ENCODE peak calls at places on chromosomes 6 and 20, in four cellular contexts. One of them, this sample, is unnamed.

GRCh38 chr20:36861875-36862801 is 13.8 kb upstream of the TLDC2 start:
- DNase-seq in heart right ventricle: peak; percentile 82
- DNase-seq in endothelial cell of umbilical vein: peak; percentile 44
- DNase-seq in H9: peak; percentile 52
- DNase-seq in this sample: peak; percentile 59

GRCh38 chr6:20365456-20365855 is 36.2 kb upstream of the E2F3 start:
- DNase-seq in H9: no peak
- DNase-seq in endothelial cell of umbilical vein: no peak
- DNase-seq in heart right ventricle: no peak
- DNase-seq in this sample: no peak

GRCh38 chr6:166512567-166512966 is 73.9 kb downstream of the RAMACL start:
- DNase-seq in endothelial cell of umbilical vein: no peak
- DNase-seq in heart right ventricle: no peak
- DNase-seq in H9: no peak
- DNase-seq in this sample: no peak

GRCh38 chr6:20377623-20378265 is 23.9 kb upstream of the E2F3 start:
- DNase-seq in heart right ventricle: no peak
- DNase-seq in H9: no peak
- DNase-seq in endothelial cell of umbilical vein: peak; percentile 88
- DNase-seq in this sample: peak; percentile 5

GRCh38 chr20:35901678-35902544 is 52.4 kb downstream of the SCAND1 start:
- DNase-seq in endothelial cell of umbilical vein: peak; percentile 65
- DNase-seq in H9: no peak
- DNase-seq in heart right ventricle: no peak
- DNase-seq in this sample: no peak

GRCh38 chr20:57751411-57751810 is 41.6 kb upstream of the PMEPA1 start:
- DNase-seq in H9: no peak
- DNase-seq in heart right ventricle: no peak
- DNase-seq in endothelial cell of umbilical vein: no peak
- DNase-seq in this sample: no peak

GRCh38 chr6:29589423-29590048 is 4.6 kb downstream of the OR2H2 start:
- DNase-seq in endothelial cell of umbilical vein: peak; percentile 57
- DNase-seq in heart right ventricle: no peak
- DNase-seq in H9: peak; percentile 49
- DNase-seq in this sample: no peak

GRCh38 chr6:5087389-5087788 is 2.2 kb downstream of the PPP1R3G start:
- DNase-seq in endothelial cell of umbilical vein: no peak
- DNase-seq in heart right ventricle: peak; percentile 44
- DNase-seq in H9: peak; percentile 53
- DNase-seq in this sample: peak; percentile 46

GRCh38 chr6:99467509-99468106 is 42.5 kb upstream of the PNISR start:
- DNase-seq in heart right ventricle: no peak
- DNase-seq in endothelial cell of umbilical vein: peak; percentile 28
- DNase-seq in H9: no peak
- DNase-seq in this sample: no peak

GRCh38 chr6:131744888-131745287 is 34.1 kb upstream of the CTAGE9 start:
- DNase-seq in endothelial cell of umbilical vein: peak; percentile 18
- DNase-seq in heart right ventricle: no peak
- DNase-seq in H9: no peak
- DNase-seq in this sample: no peak

GRCh38 chr6:122788663-122789062 is 395 bp upstream of the SMPDL3A start:
- DNase-seq in endothelial cell of umbilical vein: no peak
- DNase-seq in H9: no peak
- DNase-seq in heart right ventricle: no peak
- DNase-seq in this sample: no peak

GRCh38 chr6:122792796-122793195 is 3.7 kb downstream of the SMPDL3A start:
- DNase-seq in endothelial cell of umbilical vein: no peak
- DNase-seq in H9: no peak
- DNase-seq in heart right ventricle: no peak
- DNase-seq in this sample: no peak

GRCh38 chr6:122789862-122790739 is 1.0 kb downstream of the SMPDL3A start:
- DNase-seq in endothelial cell of umbilical vein: peak; percentile 6
- DNase-seq in H9: peak; percentile 51
- DNase-seq in heart right ventricle: peak; percentile 14
- DNase-seq in this sample: peak; percentile 25

GRCh38 chr6:122789078-122789861 is at the start of gene SMPDL3A:
- DNase-seq in heart right ventricle: peak; percentile 72
- DNase-seq in endothelial cell of umbilical vein: peak; percentile 77
- DNase-seq in H9: peak; percentile 83
- DNase-seq in this sample: peak; percentile 75

GRCh38 chr6:122790740-122791679 is 2.0 kb downstream of the SMPDL3A start:
- DNase-seq in H9: no peak
- DNase-seq in endothelial cell of umbilical vein: no peak
- DNase-seq in heart right ventricle: no peak
- DNase-seq in this sample: no peak
- H3K27ac ChIP-seq in H9: no peak overlapping the region
- H3K27ac ChIP-seq in endothelial cell of umbilical vein: no peak overlapping the region
- H3K27ac ChIP-seq in heart right ventricle: peak overlapping the region; percentile 94
- H3K27ac ChIP-seq in this sample: peak overlapping the region; percentile 92

GRCh38 chr6:150857906-150858365 is 7.6 kb upstream of the MTHFD1L start:
- DNase-seq in H9: no peak
- DNase-seq in endothelial cell of umbilical vein: no peak
- DNase-seq in heart right ventricle: no peak
- DNase-seq in this sample: no peak
- H3K27ac ChIP-seq in H9: no peak overlapping the region
- H3K27ac ChIP-seq in endothelial cell of umbilical vein: peak overlapping the region; percentile 100
- H3K27ac ChIP-seq in heart right ventricle: peak overlapping the region; percentile 1
- H3K27ac ChIP-seq in this sample: peak overlapping the region; percentile 36

GRCh38 chr6:158772851-158773371 is 46.3 kb downstream of the EZR start:
- DNase-seq in heart right ventricle: no peak
- DNase-seq in endothelial cell of umbilical vein: no peak
- DNase-seq in H9: no peak
- DNase-seq in this sample: no peak
- H3K27ac ChIP-seq in heart right ventricle: peak overlapping the region; percentile 19
- H3K27ac ChIP-seq in endothelial cell of umbilical vein: no peak overlapping the region
- H3K27ac ChIP-seq in H9: no peak overlapping the region
- H3K27ac ChIP-seq in this sample: peak overlapping the region; percentile 36

DNA sequence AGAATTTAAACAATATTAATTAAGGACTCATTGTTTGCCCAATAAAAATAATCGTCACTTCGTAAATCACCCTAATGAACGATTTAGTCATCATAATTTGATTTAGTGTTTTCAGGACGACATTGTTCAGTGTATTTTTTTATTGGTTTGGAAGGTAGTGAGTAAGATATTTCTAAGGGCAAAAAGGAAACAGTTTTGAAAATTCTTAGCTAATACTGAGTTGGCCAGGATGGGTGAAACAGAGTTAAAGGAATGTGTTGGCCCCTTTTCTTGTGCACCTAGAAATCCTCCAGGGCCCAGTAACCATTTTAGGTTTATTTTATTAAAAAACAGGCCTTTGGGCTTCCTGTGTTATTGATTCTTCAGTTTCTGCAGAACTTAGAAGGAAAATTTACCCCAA is 25.3 kb downstream of the ANKS1A start:
- DNase-seq in heart right ventricle: no peak
- DNase-seq in H9: no peak
- DNase-seq in endothelial cell of umbilical vein: peak; percentile 12
- DNase-seq in this sample: no peak
- H3K27ac ChIP-seq in heart right ventricle: no peak overlapping the region
- H3K27ac ChIP-seq in H9: no peak overlapping the region
- H3K27ac ChIP-seq in endothelial cell of umbilical vein: peak overlapping the region; percentile 20
- H3K27ac ChIP-seq in this sample: no peak overlapping the region

DNA sequence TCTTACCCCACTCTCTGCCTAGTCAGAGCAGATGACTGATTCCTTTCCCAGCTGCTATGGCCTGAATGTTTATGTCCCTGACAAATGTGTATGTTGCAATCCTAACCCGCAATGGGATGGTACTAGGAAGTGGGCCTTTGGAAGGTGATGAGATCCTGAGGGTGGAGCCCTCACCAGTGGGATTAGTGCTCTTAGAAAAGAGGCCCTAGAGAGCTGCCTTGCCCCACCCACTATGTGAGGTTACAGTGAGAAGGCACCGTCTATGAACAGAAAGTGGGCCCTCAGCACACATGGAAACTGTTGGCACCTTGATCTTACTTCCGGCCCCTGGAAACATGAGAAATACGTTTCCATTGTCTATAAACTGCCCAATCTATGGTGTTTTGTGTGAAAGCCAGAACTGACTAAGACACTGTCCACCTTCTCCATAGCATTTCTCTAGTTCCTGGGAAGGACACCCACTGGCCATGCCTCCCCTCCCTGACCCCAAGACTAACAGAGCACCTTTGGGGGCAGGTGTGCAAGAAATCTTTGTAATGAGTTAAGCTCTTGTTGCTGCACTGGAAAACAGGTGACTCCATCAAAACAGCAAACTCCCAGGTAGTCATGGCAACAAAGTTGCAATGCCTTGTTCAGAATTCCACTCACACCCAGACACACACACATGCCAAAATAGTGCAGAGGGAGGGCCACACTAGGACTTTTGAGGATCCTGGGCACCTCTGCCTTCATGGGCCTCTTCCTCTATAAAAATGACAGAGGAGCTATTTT is 16.2 kb downstream of the GABRR2 start:
- DNase-seq in heart right ventricle: no peak
- DNase-seq in endothelial cell of umbilical vein: peak; percentile 26
- DNase-seq in H9: no peak
- DNase-seq in this sample: no peak
- H3K27ac ChIP-seq in heart right ventricle: no peak overlapping the region
- H3K27ac ChIP-seq in endothelial cell of umbilical vein: peak overlapping the region; percentile 84
- H3K27ac ChIP-seq in H9: no peak overlapping the region
- H3K27ac ChIP-seq in this sample: peak overlapping the region; percentile 83

GRCh38 chr6:13395272-13396237 is 67.2 kb upstream of the TBC1D7 start:
- DNase-seq in endothelial cell of umbilical vein: peak; percentile 100
- DNase-seq in heart right ventricle: peak; percentile 57
- DNase-seq in H9: no peak
- DNase-seq in this sample: no peak

GRCh38 chr6:13398421-13398994 is 70.2 kb upstream of the TBC1D7 start:
- DNase-seq in H9: peak; percentile 72
- DNase-seq in heart right ventricle: no peak
- DNase-seq in endothelial cell of umbilical vein: no peak
- DNase-seq in this sample: no peak

GRCh38 chr6:13398081-13398406 is 69.7 kb upstream of the TBC1D7 start:
- DNase-seq in H9: no peak
- DNase-seq in heart right ventricle: no peak
- DNase-seq in endothelial cell of umbilical vein: no peak
- DNase-seq in this sample: no peak

GRCh38 chr6:13396241-13396792 is 68.0 kb upstream of the TBC1D7 start:
- DNase-seq in H9: no peak
- DNase-seq in endothelial cell of umbilical vein: no peak
- DNase-seq in heart right ventricle: no peak
- DNase-seq in this sample: no peak

DNA sequence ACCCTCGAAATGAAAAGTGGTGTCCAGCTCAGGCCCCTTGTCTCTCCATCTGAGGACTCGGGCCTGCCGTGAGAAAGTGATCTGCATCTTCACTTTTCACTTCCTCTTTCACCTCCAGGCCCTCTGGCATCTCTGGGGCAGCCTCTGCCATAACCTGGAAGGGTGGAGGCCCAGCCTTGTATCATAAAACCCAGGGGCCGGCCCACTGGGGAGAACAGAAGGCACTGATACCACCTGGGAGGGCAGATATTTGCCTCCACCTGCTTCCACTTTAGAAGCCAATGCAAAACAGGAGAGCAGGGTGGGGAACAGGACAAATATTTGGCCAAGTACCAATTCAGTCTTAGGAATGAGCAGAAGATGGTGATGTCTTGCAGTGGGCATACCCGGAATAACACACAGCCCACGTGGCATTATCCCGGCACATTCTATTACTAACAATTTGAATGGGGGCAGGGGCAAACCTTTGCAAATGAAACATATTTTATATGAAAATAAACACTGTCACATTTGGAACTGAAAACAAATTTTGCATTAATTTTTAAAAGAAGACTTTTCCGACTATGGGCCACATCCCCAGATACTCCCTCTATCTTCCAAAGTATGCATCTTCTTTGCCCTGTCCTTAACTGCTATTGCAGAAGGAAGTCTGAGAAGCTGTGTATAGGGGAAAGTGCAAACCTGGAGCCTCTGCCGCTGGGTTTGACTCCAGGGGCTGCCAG is 69.2 kb upstream of the TBC1D7 start:
- DNase-seq in heart right ventricle: no peak
- DNase-seq in endothelial cell of umbilical vein: no peak
- DNase-seq in H9: no peak
- DNase-seq in this sample: no peak
- H3K27ac ChIP-seq in heart right ventricle: peak overlapping the region; percentile 84
- H3K27ac ChIP-seq in endothelial cell of umbilical vein: no peak overlapping the region
- H3K27ac ChIP-seq in H9: no peak overlapping the region
- H3K27ac ChIP-seq in this sample: no peak overlapping the region

DNA sequence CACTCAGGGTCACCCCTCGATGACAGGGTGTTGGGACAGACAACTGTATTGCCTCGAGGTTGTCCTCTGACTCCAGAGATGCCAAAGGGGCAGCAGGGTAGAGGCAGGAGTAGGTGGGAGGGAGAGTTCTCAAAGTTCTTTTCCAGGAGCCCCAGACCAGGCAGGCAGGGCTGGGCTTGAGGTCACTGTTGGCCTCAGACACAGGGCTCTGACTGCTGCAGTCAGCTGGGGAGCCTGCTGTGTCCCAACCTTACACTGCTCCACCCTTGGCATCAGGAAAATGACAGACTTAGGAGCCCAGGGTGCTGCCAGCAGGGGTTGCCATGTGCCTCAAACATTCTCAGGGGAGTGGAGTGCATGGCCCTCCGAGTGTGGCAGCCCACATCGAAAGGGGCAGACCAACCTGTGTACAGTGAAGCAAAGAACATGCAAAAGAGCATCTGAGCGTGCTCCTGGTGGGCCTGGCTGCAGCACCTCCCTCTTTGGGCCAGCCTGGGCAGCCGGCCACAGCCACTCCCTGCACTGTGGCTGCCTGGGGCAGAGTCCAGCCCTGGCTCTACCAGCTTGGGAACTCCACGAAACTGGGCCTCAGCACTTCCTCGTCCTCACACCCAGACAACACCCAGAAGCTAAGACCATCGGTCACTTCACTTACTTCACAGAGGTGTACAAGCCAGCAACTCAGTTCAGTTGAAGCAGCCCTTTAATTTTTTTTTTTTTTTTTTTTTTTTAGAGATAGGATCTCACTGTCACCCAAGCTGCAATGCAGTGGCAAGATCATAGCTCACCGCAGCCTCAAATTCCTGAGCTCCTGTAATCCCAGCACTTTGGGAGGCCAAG is 24.0 kb downstream of the C6orf132 start:
- DNase-seq in heart right ventricle: peak; percentile 53
- DNase-seq in endothelial cell of umbilical vein: no peak
- DNase-seq in H9: no peak
- DNase-seq in this sample: no peak
- H3K27ac ChIP-seq in heart right ventricle: peak overlapping the region; percentile 70
- H3K27ac ChIP-seq in endothelial cell of umbilical vein: no peak overlapping the region
- H3K27ac ChIP-seq in H9: no peak overlapping the region
- H3K27ac ChIP-seq in this sample: no peak overlapping the region

GRCh38 chr20:50726955-50727791 is 4.2 kb upstream of the PARD6B start:
- DNase-seq in endothelial cell of umbilical vein: no peak
- DNase-seq in H9: peak; percentile 0
- DNase-seq in heart right ventricle: no peak
- DNase-seq in this sample: no peak
- H3K27ac ChIP-seq in endothelial cell of umbilical vein: no peak overlapping the region
- H3K27ac ChIP-seq in H9: no peak overlapping the region
- H3K27ac ChIP-seq in heart right ventricle: no peak overlapping the region
- H3K27ac ChIP-seq in this sample: no peak overlapping the region

GRCh38 chr6:27158316-27158643 is 89.2 kb upstream of the PRSS16 start:
- DNase-seq in H9: no peak
- DNase-seq in heart right ventricle: no peak
- DNase-seq in endothelial cell of umbilical vein: no peak
- DNase-seq in this sample: no peak
- H3K27ac ChIP-seq in H9: no peak overlapping the region
- H3K27ac ChIP-seq in heart right ventricle: no peak overlapping the region
- H3K27ac ChIP-seq in endothelial cell of umbilical vein: no peak overlapping the region
- H3K27ac ChIP-seq in this sample: no peak overlapping the region